ENCODE peak calls at places on chromosomes 5 and 9, in nine cellular contexts. L is naive thymus-derived CD4-positive, alpha-beta T cell; D is GM18507; Q is transverse colon; H is AG08396; S is stimulated activated CD4-positive, alpha-beta T cell treated with anti-CD3 and anti-CD28 coated beads, Interleukin-2, amount 100 ng/mL, for 48 hours; U is lung microvascular endothelial cell; T is T-helper 2 cell; N is lung. W is an unnamed sample.

GRCh38 chr5:121366515-121366914 is 485.2 kb upstream of the FTMT start:
- DNase-seq in S (no peak), H (peak), Q (no peak), N (no peak), L (no peak), U (no peak), T (no peak), D (no peak), W (no peak)

GRCh38 chr5:89582768-89583339 is 699.9 kb upstream of the MEF2C start:
- DNase-seq in S (no peak), L (no peak), U (no peak), Q (no peak), D (no peak), H (no peak), N (no peak), T (no peak), W (no peak)

GRCh38 chr5:57258052-57258451 is 84.2 kb downstream of the GPBP1 start:
- DNase-seq in D (no peak), U (no peak), Q (no peak), T (no peak), H (no peak), S (no peak), N (no peak), L (no peak), W (no peak)

GRCh38 chr9:92138157-92138959 is 23.1 kb upstream of the SPTLC1 start:
- DNase-seq in D (no peak), Q (peak), N (peak), H (peak), T (peak), U (peak), L (peak), S (peak), W (peak)

GRCh38 chr5:40447438-40447837 is 232.3 kb upstream of the PTGER4 start:
- DNase-seq in L (no peak), U (no peak), S (no peak), D (no peak), T (no peak), H (no peak), Q (no peak), N (no peak), W (no peak)

GRCh38 chr5:53481887-53482716 is 1.7 kb downstream of the FST start:
- DNase-seq in U (peak), N (peak), Q (peak), S (peak), H (peak), D (peak), T (peak), L (peak), W (peak)

GRCh38 chr5:142156839-142157463 is 48.4 kb downstream of the NDFIP1 start:
- DNase-seq in T (no peak), D (no peak), L (no peak), Q (no peak), H (no peak), U (no peak), N (no peak), S (no peak), W (no peak)

GRCh38 chr9:116377179-116377790 is 223.7 kb downstream of the PAPPA start:
- DNase-seq in U (peak), Q (no peak), D (no peak), T (no peak), S (no peak), L (no peak), N (no peak), H (peak), W (peak)

GRCh38 chr5:26023361-26023760 is 1015.0 kb downstream of the CDH9 start:
- DNase-seq in T (no peak), U (no peak), L (no peak), D (no peak), H (no peak), Q (no peak), S (no peak), N (no peak), W (no peak)

GRCh38 chr9:98881836-98882568 is 61.7 kb upstream of the COL15A1 start:
- DNase-seq in S (no peak), Q (no peak), H (no peak), U (peak), L (no peak), T (no peak), N (no peak), D (no peak), W (no peak)

GRCh38 chr5:133478611-133479010 is 133.7 kb downstream of the FSTL4 start:
- DNase-seq in H (no peak), S (no peak), T (no peak), Q (no peak), L (no peak), N (no peak), U (no peak), D (no peak), W (no peak)

GRCh38 chr5:54676964-54677363 is 159.4 kb downstream of the SNX18 start:
- DNase-seq in D (no peak), S (no peak), U (no peak), H (no peak), N (no peak), L (no peak), T (no peak), Q (no peak), W (no peak)

GRCh38 chr5:159252195-159252594 is 10.9 kb upstream of the UBLCP1 start:
- DNase-seq in L (no peak), H (no peak), D (no peak), U (no peak), Q (no peak), N (no peak), S (no peak), T (no peak), W (no peak)

GRCh38 chr5:31196309-31196708 is 2.8 kb downstream of the CDH6 start:
- DNase-seq in T (no peak), H (peak), U (no peak), D (no peak), L (no peak), N (no peak), S (no peak), Q (no peak), W (peak)

GRCh38 chr5:89125372-89125771 is 242.4 kb upstream of the MEF2C start:
- DNase-seq in Q (no peak), T (no peak), U (no peak), H (no peak), N (no peak), D (no peak), S (no peak), L (no peak), W (no peak)

GRCh38 chr9:119639287-119639955 is 270.2 kb upstream of the BRINP1 start:
- DNase-seq in H (peak), N (no peak), D (no peak), T (no peak), S (no peak), L (no peak), U (peak), Q (no peak), W (no peak)

GRCh38 chr5:130141689-130142320 is 237.5 kb downstream of the CHSY3 start:
- DNase-seq in H (peak), U (no peak), N (no peak), Q (peak), S (no peak), L (no peak), D (no peak), T (no peak), W (peak)

GRCh38 chr5:1963941-1964451 is 81.3 kb upstream of the IRX4 start:
- DNase-seq in S (no peak), U (no peak), L (no peak), Q (no peak), T (no peak), D (no peak), N (no peak), H (no peak), W (no peak)

GRCh38 chr9:135819905-135820304 is 87.4 kb downstream of the CAMSAP1 start:
- DNase-seq in L (no peak), D (no peak), U (no peak), N (no peak), Q (no peak), S (no peak), H (no peak), T (no peak), W (no peak)

GRCh38 chr9:129368458-129368978 is 190.5 kb upstream of the IER5L start:
- DNase-seq in Q (no peak), U (no peak), N (no peak), L (no peak), H (no peak), D (no peak), T (no peak), S (no peak), W (no peak)

GRCh38 chr5:15021286-15022046 is 149.9 kb upstream of the ANKH start:
- DNase-seq in H (peak), S (no peak), Q (no peak), N (no peak), T (no peak), L (no peak), U (no peak), D (no peak), W (peak)

GRCh38 chr5:132733499-132734148 is 3.7 kb downstream of the KIF3A start:
- DNase-seq in N (no peak), U (no peak), Q (no peak), L (no peak), S (no peak), D (no peak), T (no peak), H (no peak), W (no peak)

GRCh38 chr9:92180669-92181181 is 65.5 kb upstream of the SPTLC1 start:
- DNase-seq in N (no peak), Q (no peak), S (no peak), D (no peak), U (peak), H (peak), T (no peak), L (no peak), W (peak)

GRCh38 chr9:124110307-124110915 is 98.8 kb downstream of the LHX2 start:
- DNase-seq in N (peak), U (peak), Q (peak), H (peak), D (peak), L (no peak), T (peak), S (peak), W (peak)

GRCh38 chr9:17907780-17908513 is 329.1 kb downstream of the SH3GL2 start:
- DNase-seq in U (no peak), Q (peak), L (no peak), N (no peak), D (no peak), T (no peak), H (no peak), S (no peak), W (no peak)

GRCh38 chr5:54180616-54181015 is 129.8 kb downstream of the ARL15 start:
- DNase-seq in H (no peak), N (no peak), Q (no peak), U (no peak), L (no peak), D (no peak), S (no peak), T (no peak), W (no peak)

GRCh38 chr5:3320317-3320865 is 275.2 kb upstream of the IRX1 start:
- DNase-seq in H (no peak), T (no peak), D (no peak), Q (no peak), N (no peak), U (peak), S (no peak), L (no peak), W (peak)

GRCh38 chr5:132218321-132218720 is 9.3 kb downstream of the P4HA2 start:
- DNase-seq in S (no peak), L (no peak), D (no peak), U (no peak), T (no peak), H (no peak), Q (no peak), N (no peak), W (no peak)

GRCh38 chr9:129556576-129557191 is 64.2 kb downstream of the C9orf50 start:
- DNase-seq in Q (no peak), N (no peak), D (no peak), S (no peak), T (no peak), L (no peak), H (no peak), U (no peak), W (no peak)

GRCh38 chr5:72859127-72859526 is 42.7 kb downstream of the TNPO1 start:
- DNase-seq in S (no peak), Q (no peak), U (no peak), D (no peak), H (no peak), T (no peak), L (no peak), N (no peak), W (no peak)

GRCh38 chr5:8059337-8059736 is 190.4 kb downstream of the MTRR start:
- DNase-seq in T (no peak), S (no peak), U (no peak), D (no peak), Q (no peak), H (no peak), L (no peak), N (no peak), W (no peak)

GRCh38 chr5:74853256-74853655 is 12.9 kb downstream of the FAM169A start:
- DNase-seq in T (no peak), S (no peak), L (no peak), N (no peak), U (no peak), D (no peak), H (no peak), Q (no peak), W (no peak)